ENCODE peak calls at places on chromosomes 4 and X, in four cellular contexts. H is SW480; G is stimulated activated CD4-positive, alpha-beta T cell treated with anti-CD3 and anti-CD28 coated beads, Interleukin-1b, Interleukin-23, amount 100 ng/mL, for 4 hours; P is glutamatergic neuron. O is an unnamed sample.

GRCh38 chr4:55866290-55866907 is 13.0 kb downstream of the EXOC1 start:
- DNase-seq in H (peak; percentile 45), P (no peak), G (no peak), O (peak; percentile 42)

GRCh38 chr4:22482250-22483127 is 33.4 kb downstream of the ADGRA3 start:
- DNase-seq in P (peak; percentile 39), G (no peak), H (no peak), O (no peak)

GRCh38 chrX:23662853-23663252 is 4.4 kb upstream of the PRDX4 start:
- DNase-seq in G (no peak), P (no peak), H (no peak), O (no peak)

GRCh38 chrX:103002576-103002975 is 61.4 kb downstream of the BEX1 start:
- DNase-seq in G (no peak), H (no peak), P (no peak), O (no peak)

GRCh38 chr4:81142744-81143143 is 72.3 kb downstream of the PRKG2 start:
- DNase-seq in G (no peak), P (no peak), H (no peak), O (no peak)

GRCh38 chrX:110143454-110144210 is 140.7 kb downstream of the TMEM164 start:
- DNase-seq in H (no peak), G (no peak), P (no peak), O (no peak)

GRCh38 chr4:184441461-184442392 is 32.6 kb downstream of the IRF2 start:
- DNase-seq in P (no peak), G (no peak), H (no peak), O (peak; percentile 6)

GRCh38 chr4:183505556-183506388 is 914 bp downstream of the ING2 start:
- DNase-seq in G (peak; percentile 82), P (peak; percentile 84), H (peak; percentile 76), O (peak; percentile 87)

GRCh38 chr4:37453361-37454262 is 209.1 kb downstream of the NWD2 start:
- DNase-seq in H (peak; percentile 52), G (peak; percentile 19), P (peak; percentile 79), O (peak; percentile 94)

GRCh38 chrX:77779695-77780094 is 6.3 kb downstream of the ATRX start:
- DNase-seq in P (no peak), H (no peak), G (no peak), O (no peak)

GRCh38 chr4:140856692-140857091 is 100.5 kb upstream of the TBC1D9 start:
- DNase-seq in G (no peak), H (peak; percentile 63), P (no peak), O (peak; percentile 6)

GRCh38 chr4:151808120-151808529 is 47.3 kb upstream of the GATB start:
- DNase-seq in G (no peak), H (no peak), P (no peak), O (no peak)

GRCh38 chr4:172813359-172813923 is 355.2 kb upstream of the GALNT7 start:
- DNase-seq in G (no peak), P (no peak), H (no peak), O (no peak)

GRCh38 chrX:34859191-34859590 is 83.4 kb upstream of the FAM47B start:
- DNase-seq in P (no peak), H (no peak), G (no peak), O (peak; percentile 81)

GRCh38 chr4:105059337-105059736 is 87.3 kb upstream of the TET2 start:
- DNase-seq in H (no peak), P (no peak), G (no peak), O (no peak)

GRCh38 chrX:94121799-94122198 is 447.8 kb downstream of the FAM133A start:
- DNase-seq in P (no peak), G (no peak), H (no peak), O (no peak)

GRCh38 chr4:113181289-113182007 is 132.0 kb downstream of the ANK2 start:
- DNase-seq in P (no peak), G (no peak), H (no peak), O (peak; percentile 64)

GRCh38 chr4:81796790-81797528 is 325.3 kb upstream of the RASGEF1B start:
- DNase-seq in P (no peak), H (no peak), G (no peak), O (no peak)

GRCh38 chrX:24173115-24173847 is 23.8 kb downstream of the ZFX start:
- DNase-seq in H (no peak), G (no peak), P (no peak), O (no peak)

GRCh38 chr4:112509243-112510190 is 6.5 kb downstream of the NEUROG2 start:
- DNase-seq in G (no peak), H (no peak), P (peak; percentile 52), O (peak; percentile 48)

GRCh38 chr4:163166041-163166579 is 580 bp downstream of the NAF1 start:
- DNase-seq in H (peak; percentile 41), P (peak; percentile 67), G (peak; percentile 42), O (peak; percentile 66)

GRCh38 chr4:68141852-68142251 is 12.2 kb upstream of the TMPRSS11F start:
- DNase-seq in H (no peak), P (no peak), G (no peak), O (no peak)

GRCh38 chr4:515251-515650 is 16.2 kb downstream of the PIGG start:
- DNase-seq in G (no peak), P (no peak), H (no peak), O (no peak)

GRCh38 chr4:4339504-4340085 is 47.3 kb upstream of the NSG1 start:
- DNase-seq in H (no peak), P (no peak), G (no peak), O (no peak)

GRCh38 chr4:125517831-125518230 is 203.1 kb downstream of the FAT4 start:
- DNase-seq in P (no peak), H (no peak), G (no peak), O (no peak)

GRCh38 chrX:4397471-4397870 is 684.0 kb upstream of the PRKX start:
- DNase-seq in H (no peak), P (no peak), G (no peak), O (no peak)

GRCh38 chrX:153643431-153644351 is 3.3 kb upstream of the DUSP9 start:
- DNase-seq in H (peak; percentile 9), G (no peak), P (no peak), O (peak; percentile 50)

GRCh38 chr4:182918044-182918607 is 940 bp upstream of the DCTD start:
- DNase-seq in P (no peak), G (no peak), H (no peak), O (no peak)

GRCh38 chr4:186657766-186658165 is 65.9 kb downstream of the FAT1 start:
- DNase-seq in P (no peak), H (peak; percentile 36), G (no peak), O (peak; percentile 53)

GRCh38 chr4:181157647-181158046 is 1085.6 kb upstream of the TENM3 start:
- DNase-seq in G (no peak), P (no peak), H (no peak), O (peak; percentile 34)

GRCh38 chr4:73676881-73677323 is 56.7 kb upstream of the RASSF6 start:
- DNase-seq in G (no peak), P (no peak), H (peak; percentile 62), O (peak; percentile 97)

GRCh38 chr4:8759987-8760386 is 111.7 kb downstream of the HMX1 start:
- DNase-seq in H (no peak), G (no peak), P (no peak), O (no peak)

GRCh38 chrX:148771440-148771839 is 271.0 kb downstream of the AFF2 start:
- DNase-seq in G (no peak), H (no peak), P (no peak), O (peak; percentile 52)

GRCh38 chr4:24598025-24598424 is 13.7 kb upstream of the DHX15 start:
- DNase-seq in P (no peak), H (no peak), G (no peak), O (peak; percentile 98)

GRCh38 chrX:101685923-101686322 is 26.3 kb upstream of the ARMCX2 start:
- DNase-seq in P (no peak), H (no peak), G (no peak), O (no peak)

GRCh38 chrX:131987252-131987651 is 35.9 kb upstream of the STK26 start:
- DNase-seq in H (no peak), G (no peak), P (no peak), O (no peak)

GRCh38 chrX:470686-471085 is 84.0 kb upstream of the PPP2R3B start:
- DNase-seq in H (no peak), G (no peak), P (no peak), O (no peak)

O was measured in DMS53.